ENCODE peak calls at places on chromosomes 7 and 10, in seven cellular contexts. C, V, U, K, G, I and L are unnamed samples.

GRCh38 chr10:17880596-17880995 is 71.1 kb upstream of the SLC39A12 start:
- DNase-seq in V (no peak), I (no peak), G (no peak), K (no peak), U (peak; percentile 37), C (no peak), L (no peak)

GRCh38 chr10:121559321-121559720 is 38.9 kb downstream of the FGFR2 start:
- DNase-seq in K (no peak), I (no peak), V (no peak), C (peak; percentile 62), G (no peak), U (no peak), L (no peak)

GRCh38 chr7:98354511-98355249 is 46.2 kb downstream of the BAIAP2L1 start:
- DNase-seq in V (no peak), G (peak; percentile 96), U (no peak), C (no peak), K (no peak), I (peak; percentile 82), L (no peak)

GRCh38 chr10:121134711-121135110 is 283.5 kb downstream of the WDR11 start:
- DNase-seq in I (no peak), K (no peak), V (no peak), G (no peak), C (no peak), U (no peak), L (peak; percentile 44)

GRCh38 chr7:83119496-83119895 is 43.2 kb downstream of the PCLO start:
- DNase-seq in I (no peak), V (no peak), C (no peak), K (no peak), G (no peak), U (no peak), L (no peak)

GRCh38 chr7:99928994-99929729 is at the start of gene GJC3:
- DNase-seq in U (no peak), G (peak; percentile 59), I (peak; percentile 52), K (peak; percentile 19), V (peak; percentile 78), C (peak; percentile 63), L (peak; percentile 67)

GRCh38 chr7:151759591-151760042 is 117.3 kb downstream of the PRKAG2 start:
- DNase-seq in V (peak; percentile 74), U (no peak), I (peak; percentile 65), K (peak; percentile 40), C (peak; percentile 86), G (peak; percentile 76), L (peak; percentile 61)

GRCh38 chr10:19294233-19294632 is 245.6 kb downstream of the MALRD1 start:
- DNase-seq in U (no peak), I (no peak), C (no peak), V (no peak), K (no peak), G (peak; percentile 19), L (no peak)

GRCh38 chr10:102780246-102780645 is 36.5 kb downstream of the WBP1L start:
- DNase-seq in I (peak; percentile 77), G (peak; percentile 58), C (no peak), V (no peak), K (no peak), U (no peak), L (no peak)

GRCh38 chr10:19316204-19316870 is 267.7 kb downstream of the MALRD1 start:
- DNase-seq in C (no peak), G (no peak), U (no peak), K (no peak), I (no peak), V (no peak), L (no peak)

GRCh38 chr7:539731-540411 is 20.2 kb upstream of the PDGFA start:
- DNase-seq in V (no peak), G (peak; percentile 97), I (peak; percentile 49), K (no peak), U (no peak), C (no peak), L (no peak)

GRCh38 chr10:77625379-77625778 is 12.2 kb downstream of the KCNMA1 start:
- DNase-seq in V (no peak), C (no peak), G (no peak), I (no peak), K (no peak), U (no peak), L (no peak)
- TF ChIP-seq CTCF in V (no peak), C (no peak), G (no peak), I (no peak), K (no peak), U (no peak), L (no peak)

GRCh38 chr7:115676080-115676479 is 354.5 kb downstream of the TFEC start:
- DNase-seq in K (no peak), V (peak; percentile 20), I (peak; percentile 66), C (no peak), U (no peak), G (peak; percentile 46), L (peak; percentile 38)
- TF ChIP-seq CTCF in K (no peak), V (no peak), I (peak; percentile 60), C (peak; percentile 38), U (peak; percentile 62), G (peak; percentile 57), L (no peak)

GRCh38 chr10:69870591-69870990 is 68.9 kb downstream of the COL13A1 start:
- DNase-seq in C (no peak), I (no peak), G (no peak), V (no peak), U (no peak), K (no peak), L (no peak)

GRCh38 chr10:69873141-69873540 is 71.4 kb downstream of the COL13A1 start:
- DNase-seq in V (no peak), U (no peak), K (no peak), I (no peak), G (no peak), C (no peak), L (no peak)

GRCh38 chr10:69872326-69872725 is 70.6 kb downstream of the COL13A1 start:
- DNase-seq in G (no peak), K (no peak), I (no peak), V (no peak), U (no peak), C (no peak), L (no peak)

GRCh38 chr10:69869291-69869841 is 67.7 kb downstream of the COL13A1 start:
- DNase-seq in C (no peak), G (peak; percentile 99), K (no peak), V (no peak), I (peak; percentile 53), U (peak; percentile 59), L (no peak)

GRCh38 chr10:69871074-69871473 is 69.4 kb downstream of the COL13A1 start:
- DNase-seq in G (no peak), U (no peak), V (no peak), C (no peak), I (no peak), K (no peak), L (no peak)
- TF ChIP-seq CTCF in G (no peak), U (no peak), V (no peak), C (no peak), I (no peak), K (no peak), L (no peak)

GRCh38 chr7:13312327-13312726 is 624.9 kb downstream of the ARL4A start:
- DNase-seq in C (no peak), I (no peak), K (no peak), G (peak; percentile 34), V (peak; percentile 25), U (no peak), L (peak; percentile 26)

GRCh38 chr7:13308423-13308822 is 621.0 kb downstream of the ARL4A start:
- DNase-seq in V (no peak), C (no peak), G (no peak), K (no peak), I (no peak), U (no peak), L (no peak)

GRCh38 chr7:13309535-13309934 is 622.1 kb downstream of the ARL4A start:
- DNase-seq in K (no peak), I (no peak), C (no peak), U (no peak), G (no peak), V (no peak), L (no peak)
- TF ChIP-seq CTCF in K (no peak), I (peak; percentile 2), C (no peak), U (no peak), G (peak; percentile 38), V (no peak), L (no peak)

GRCh38 chr7:6553460-6554044 is 2.3 kb upstream of the GRID2IP start:
- DNase-seq in K (no peak), C (no peak), I (no peak), V (no peak), U (no peak), G (no peak), L (no peak)

GRCh38 chr7:6556196-6556595 is 4.9 kb upstream of the GRID2IP start:
- DNase-seq in U (no peak), C (no peak), G (peak; percentile 43), I (no peak), K (no peak), V (no peak), L (no peak)

GRCh38 chr7:6554848-6555247 is 3.6 kb upstream of the GRID2IP start:
- DNase-seq in V (no peak), C (no peak), K (no peak), G (no peak), I (no peak), U (no peak), L (no peak)

GRCh38 chr7:6559896-6560295 is 8.6 kb upstream of the GRID2IP start:
- DNase-seq in V (no peak), K (no peak), G (no peak), C (no peak), I (no peak), U (no peak), L (no peak)

GRCh38 chr7:6558837-6559236 is 7.6 kb upstream of the GRID2IP start:
- DNase-seq in K (no peak), G (peak; percentile 66), V (peak; percentile 65), I (peak; percentile 21), C (peak; percentile 53), U (peak; percentile 5), L (peak; percentile 46)
- TF ChIP-seq CTCF in K (peak; percentile 49), G (peak; percentile 43), V (peak; percentile 66), I (peak; percentile 27), C (peak; percentile 61), U (peak; percentile 52), L (peak; percentile 61)

GRCh38 chr10:64426745-64427144 is 905.5 kb downstream of the REEP3 start:
- DNase-seq in V (no peak), U (no peak), C (no peak), K (no peak), G (no peak), I (no peak), L (no peak)

DNA sequence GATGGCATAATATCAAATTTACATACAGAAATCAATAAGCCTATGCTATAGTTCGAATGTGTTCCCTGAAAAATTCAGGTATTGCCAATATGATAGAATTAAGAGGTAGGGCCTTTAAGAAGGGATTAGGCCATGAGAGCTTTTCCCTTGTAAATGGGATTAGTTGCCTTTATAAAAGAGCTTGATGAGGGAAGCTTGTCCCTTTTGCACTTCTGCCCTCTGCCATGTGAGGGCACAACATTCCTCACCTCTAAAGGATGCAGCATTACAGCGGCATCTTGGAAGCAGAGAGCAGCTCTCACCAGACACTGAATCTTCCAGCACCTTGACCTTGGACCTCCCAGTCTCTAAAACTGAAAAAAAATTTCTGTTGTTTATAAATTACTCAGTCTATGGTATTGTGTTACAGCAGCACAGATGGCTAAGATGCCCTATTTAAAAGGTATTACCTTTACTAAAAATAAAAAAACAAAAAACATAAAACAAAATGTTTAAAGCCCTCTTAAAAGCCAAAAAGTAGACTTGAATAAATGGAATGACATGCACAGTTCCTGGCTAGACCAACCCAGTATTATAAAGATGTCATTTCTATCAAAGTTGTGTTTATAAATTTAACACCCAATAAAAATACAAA is 909.6 kb downstream of the REEP3 start:
- DNase-seq in C (peak; percentile 65), K (no peak), I (no peak), G (peak; percentile 81), V (peak; percentile 40), U (no peak), L (peak; percentile 64)
- TF ChIP-seq CTCF in C (peak; percentile 29), K (no peak), I (no peak), G (peak; percentile 88), V (peak; percentile 50), U (no peak), L (peak; percentile 62)

GRCh38 chr10:9215121-9215520 is 1160.6 kb downstream of the GATA3 start:
- DNase-seq in K (no peak), V (no peak), I (no peak), G (no peak), C (no peak), U (no peak), L (no peak)
- TF ChIP-seq CTCF in K (no peak), V (no peak), I (no peak), G (no peak), C (no peak), U (no peak), L (no peak)